ENCODE peak calls at places on chromosomes 4 and X, in six cellular contexts. R is GM12878, S is K562, D is SK-N-SH, W is H1, B is GM12891. E is an unnamed sample.

GRCh38 chr4:125072269-125072668 is 242.5 kb upstream of the FAT4 start:
- DNase-seq in R (no peak), S (no peak), D (no peak), W (no peak), B (no peak), E (no peak)

GRCh38 chrX:153380691-153381090 is 20.5 kb downstream of the PNMA6E start:
- DNase-seq in R (no peak), S (no peak), D (no peak), W (no peak), B (no peak), E (no peak)

GRCh38 chr4:95537181-95537580 is 11.6 kb downstream of the UNC5C start:
- DNase-seq in R (no peak), S (no peak), D (no peak), W (no peak), B (no peak), E (no peak)

GRCh38 chr4:139281212-139281611 is 1.2 kb upstream of the MGARP start:
- DNase-seq in R (no peak), S (no peak), D (no peak), W (no peak), B (no peak), E (no peak)

GRCh38 chr4:157664726-157665125 is 444.2 kb downstream of the GRIA2 start:
- DNase-seq in R (no peak), S (no peak), D (no peak), W (no peak), B (no peak), E (no peak)

GRCh38 chr4:13918110-13918509 is 290.6 kb upstream of the BOD1L1 start:
- DNase-seq in R (no peak), S (no peak), D (no peak), W (no peak), B (no peak), E (no peak)

GRCh38 chr4:105710012-105710600 is 1.5 kb downstream of the GSTCD start:
- DNase-seq in R (no peak), S (no peak), D (peak; percentile 14), W (no peak), B (no peak), E (no peak)

GRCh38 chr4:156190606-156191005 is 236.9 kb upstream of the CTSO start:
- DNase-seq in R (no peak), S (no peak), D (no peak), W (no peak), B (no peak), E (no peak)

GRCh38 chr4:98796986-98797385 is 131.9 kb downstream of the EIF4E start:
- DNase-seq in R (no peak), S (no peak), D (no peak), W (no peak), B (no peak), E (no peak)

GRCh38 chr4:173647902-173648301 is 117.9 kb upstream of the HAND2 start:
- DNase-seq in R (no peak), S (no peak), D (peak; percentile 71), W (no peak), B (no peak), E (no peak)

GRCh38 chr4:16118090-16118489 is 34.3 kb upstream of the PROM1 start:
- DNase-seq in R (no peak), S (no peak), D (no peak), W (no peak), B (no peak), E (no peak)

GRCh38 chrX:63428348-63428747 is 77.2 kb upstream of the SPIN4 start:
- DNase-seq in R (no peak), S (no peak), D (no peak), W (no peak), B (no peak), E (no peak)

GRCh38 chrX:136528645-136529315 is 3.2 kb upstream of the VGLL1 start:
- DNase-seq in R (no peak), S (peak; percentile 33), D (no peak), W (peak; percentile 40), B (no peak), E (no peak)

GRCh38 chr4:143558823-143559756 is 45.6 kb downstream of the SMARCA5 start:
- DNase-seq in R (peak; percentile 50), S (no peak), D (peak; percentile 84), W (peak; percentile 68), B (peak; percentile 35), E (peak; percentile 39)

GRCh38 chr4:6891436-6892170 is 18.0 kb upstream of the TBC1D14 start:
- DNase-seq in R (no peak), S (no peak), D (no peak), W (no peak), B (no peak), E (no peak)

GRCh38 chr4:2256781-2257191 is 5.1 kb downstream of the MXD4 start:
- DNase-seq in R (no peak), S (peak; percentile 41), D (peak; percentile 16), W (peak; percentile 40), B (peak; percentile 5), E (peak; percentile 9)

GRCh38 chrX:12991575-12991974 is 16.7 kb downstream of the TMSB4X start:
- DNase-seq in R (no peak), S (no peak), D (no peak), W (no peak), B (no peak), E (no peak)

GRCh38 chr4:152385551-152385950 is 150.3 kb downstream of the FBXW7 start:
- DNase-seq in R (no peak), S (peak; percentile 7), D (peak; percentile 2), W (no peak), B (no peak), E (no peak)

GRCh38 chr4:5256416-5256815 is 205.1 kb downstream of the STK32B start:
- DNase-seq in R (no peak), S (no peak), D (no peak), W (no peak), B (no peak), E (no peak)

GRCh38 chr4:188864741-188865140 is 725.5 kb downstream of the TRIML1 start:
- DNase-seq in R (no peak), S (no peak), D (no peak), W (no peak), B (no peak), E (no peak)

GRCh38 chrX:413322-414201 is 26.9 kb upstream of the PPP2R3B start:
- DNase-seq in R (no peak), S (no peak), D (no peak), W (peak; percentile 73), B (no peak), E (no peak)

GRCh38 chrX:126552313-126553022 is at the start of gene DCAF12L1:
- DNase-seq in R (no peak), S (no peak), D (no peak), W (peak; percentile 72), B (no peak), E (no peak)

GRCh38 chrX:112642349-112642748 is 37.4 kb downstream of the LHFPL1 start:
- DNase-seq in R (no peak), S (peak; percentile 17), D (peak; percentile 39), W (peak; percentile 46), B (no peak), E (peak; percentile 13)

DNA sequence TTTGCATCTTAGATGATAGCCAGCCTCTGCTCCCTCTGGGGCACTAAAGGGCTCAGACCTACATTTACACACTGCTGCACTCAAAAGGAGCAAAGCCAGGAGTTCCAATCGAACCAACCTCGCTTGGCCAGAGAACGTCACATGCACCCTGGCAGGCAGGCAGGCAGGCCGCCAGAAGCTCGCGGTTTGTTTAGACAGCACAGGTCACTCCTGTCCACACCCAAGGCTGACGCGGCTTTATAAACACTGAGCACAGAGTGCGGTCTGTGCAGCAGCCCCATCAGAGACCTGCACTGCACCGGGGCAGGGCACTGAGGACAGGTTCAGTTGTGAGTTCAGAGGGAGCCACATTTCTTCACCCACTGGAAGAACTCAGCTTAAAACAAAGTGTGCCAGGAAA is 143.9 kb downstream of the BCOR start:
- DNase-seq in R (no peak), S (peak; percentile 17), D (no peak), W (no peak), B (no peak), E (no peak)
- TF ChIP-seq TAF1 in R (no peak), S (no peak), D (no peak), W (no peak), B (no peak), E (no peak)

DNA sequence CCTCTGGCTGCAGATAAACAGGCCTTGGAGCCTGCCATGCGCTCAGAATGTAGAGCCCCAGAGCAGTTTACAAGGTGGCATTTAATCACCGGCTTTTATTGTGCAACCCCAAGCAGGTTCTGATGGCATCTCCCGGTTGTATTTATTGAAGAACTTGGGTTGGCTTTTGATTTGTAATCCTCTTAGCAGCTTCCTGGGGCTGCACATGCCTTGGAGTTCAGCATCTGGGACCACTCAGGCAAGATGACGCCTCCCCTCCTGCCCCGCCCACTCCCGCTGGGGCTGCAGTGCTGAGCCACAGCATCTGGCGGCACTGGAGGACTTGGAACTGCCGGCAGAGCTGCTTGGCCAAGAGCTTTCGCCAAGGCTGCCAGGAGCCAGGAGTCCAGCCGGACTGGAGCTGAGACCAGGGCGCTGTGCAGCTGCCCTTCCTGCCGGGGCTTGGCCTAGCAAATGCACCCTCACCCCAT is 5.3 kb downstream of the HTRA3 start:
- DNase-seq in R (no peak), S (no peak), D (peak; percentile 95), W (no peak), B (no peak), E (no peak)
- TF ChIP-seq POLR2AphosphoS5 in R (no peak), S (no peak), D (no peak), W (no peak), B (no peak), E (no peak)

GRCh38 chr4:20022471-20022870 is 229.2 kb upstream of the SLIT2 start:
- DNase-seq in R (no peak), S (no peak), D (no peak), W (no peak), B (no peak), E (no peak)

GRCh38 chr4:20017035-20017434 is 234.7 kb upstream of the SLIT2 start:
- DNase-seq in R (no peak), S (no peak), D (no peak), W (no peak), B (no peak), E (no peak)

GRCh38 chr4:20017439-20017838 is 234.3 kb upstream of the SLIT2 start:
- DNase-seq in R (no peak), S (no peak), D (peak; percentile 43), W (no peak), B (no peak), E (no peak)

GRCh38 chr4:20020049-20020448 is 231.7 kb upstream of the SLIT2 start:
- DNase-seq in R (no peak), S (no peak), D (no peak), W (no peak), B (no peak), E (no peak)

DNA sequence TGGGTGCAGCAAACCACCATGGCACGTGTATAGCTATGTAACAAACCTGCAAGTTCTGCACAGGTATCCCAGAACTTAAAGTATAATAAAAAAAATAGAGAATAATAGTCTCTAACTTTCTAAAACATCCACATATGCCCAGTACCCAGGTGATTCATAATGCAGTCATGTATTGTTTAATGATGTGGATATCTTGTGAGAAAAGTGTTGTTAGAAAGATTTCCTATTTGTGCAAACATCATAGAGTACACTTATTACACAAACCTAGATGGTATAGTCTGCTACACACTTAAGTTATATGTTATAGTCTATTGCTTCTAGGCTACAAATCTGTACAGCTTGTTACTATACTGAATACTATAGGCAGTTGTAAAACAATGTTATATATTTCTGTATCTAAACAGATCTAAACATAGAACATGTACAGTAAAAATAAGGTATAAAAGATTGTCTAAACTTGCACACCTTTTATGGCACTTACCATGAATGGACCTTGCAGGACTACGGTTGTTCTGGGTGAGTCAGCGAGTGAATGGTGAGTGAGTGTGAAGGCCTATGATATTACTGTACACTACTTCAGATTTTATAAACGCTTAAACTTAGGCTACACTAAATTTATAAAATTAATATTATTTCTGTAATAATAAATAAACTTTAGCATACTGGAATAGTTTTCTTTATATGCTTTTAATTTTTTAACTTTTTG is 232.2 kb upstream of the SLIT2 start:
- DNase-seq in R (no peak), S (no peak), D (no peak), W (no peak), B (no peak), E (no peak)
- TF ChIP-seq TAF1 in R (no peak), S (no peak), D (no peak), W (no peak), B (no peak), E (no peak)

GRCh38 chrX:19577181-19577810 is 62.0 kb upstream of the MAP3K15 start:
- DNase-seq in R (no peak), S (no peak), D (no peak), W (no peak), B (no peak), E (no peak)
- TF ChIP-seq POLR2AphosphoS5 in R (no peak), S (no peak), D (no peak), W (no peak), B (no peak), E (no peak)

E was measured in GM12892.